ENCODE peak calls at places on chromosome 21, in four cellular contexts. One of them, this sample, is unnamed. For H3K4me1, the result is how much of the 10 kb centered on the place peaks cover.

GRCh38 chr21:26068776-26069175 is 101.8 kb downstream of the APP start:
- DNase-seq in heart right ventricle: no peak
- DNase-seq in adipocyte: no peak
- DNase-seq in aorta: no peak
- DNase-seq in this sample: no peak

GRCh38 chr21:26115346-26115745 is 55.2 kb downstream of the APP start:
- DNase-seq in heart right ventricle: no peak
- DNase-seq in aorta: no peak
- DNase-seq in adipocyte: no peak
- DNase-seq in this sample: no peak

GRCh38 chr21:36162631-36163030 is 6.0 kb downstream of the DOP1B start:
- DNase-seq in adipocyte: no peak
- DNase-seq in aorta: no peak
- DNase-seq in heart right ventricle: no peak
- DNase-seq in this sample: no peak

GRCh38 chr21:44003307-44003966 is 8.7 kb upstream of the TRAPPC10 start:
- DNase-seq in adipocyte: no peak
- DNase-seq in aorta: no peak
- DNase-seq in heart right ventricle: no peak
- DNase-seq in this sample: no peak

GRCh38 chr21:36551731-36552457 is 72.0 kb upstream of the CLDN14 start:
- DNase-seq in aorta: no peak
- DNase-seq in heart right ventricle: no peak
- DNase-seq in adipocyte: peak
- DNase-seq in this sample: no peak

GRCh38 chr21:44327603-44327974 is 11.6 kb downstream of the CFAP410 start:
- DNase-seq in aorta: no peak
- DNase-seq in heart right ventricle: no peak
- DNase-seq in adipocyte: no peak
- DNase-seq in this sample: no peak

GRCh38 chr21:31201144-31201543 is 142.9 kb downstream of the TIAM1 start:
- DNase-seq in heart right ventricle: no peak
- DNase-seq in adipocyte: peak
- DNase-seq in aorta: no peak
- DNase-seq in this sample: no peak

GRCh38 chr21:43926196-43926595 is 61.2 kb downstream of the AGPAT3 start:
- DNase-seq in adipocyte: no peak
- DNase-seq in aorta: no peak
- DNase-seq in heart right ventricle: no peak
- DNase-seq in this sample: peak

GRCh38 chr21:26804895-26805609 is 40.2 kb downstream of the ADAMTS1 start:
- DNase-seq in adipocyte: peak
- DNase-seq in heart right ventricle: no peak
- DNase-seq in aorta: no peak
- DNase-seq in this sample: no peak

GRCh38 chr21:25966308-25966707 is 204.3 kb downstream of the APP start:
- DNase-seq in aorta: no peak
- DNase-seq in adipocyte: peak
- DNase-seq in heart right ventricle: no peak
- DNase-seq in this sample: no peak

GRCh38 chr21:31607791-31608190 is 51.7 kb upstream of the SOD1 start:
- DNase-seq in heart right ventricle: no peak
- DNase-seq in aorta: no peak
- DNase-seq in adipocyte: no peak
- DNase-seq in this sample: no peak

GRCh38 chr21:37463083-37463780 is 96.7 kb downstream of the DYRK1A start:
- DNase-seq in heart right ventricle: no peak
- DNase-seq in adipocyte: peak
- DNase-seq in aorta: no peak
- DNase-seq in this sample: no peak

GRCh38 chr21:15122241-15122640 is 57.4 kb upstream of the NRIP1 start:
- DNase-seq in adipocyte: no peak
- DNase-seq in heart right ventricle: peak
- DNase-seq in aorta: no peak
- DNase-seq in this sample: no peak

GRCh38 chr21:36385909-36386642 is 884 bp downstream of the CHAF1B start:
- DNase-seq in aorta: no peak
- DNase-seq in adipocyte: peak
- DNase-seq in heart right ventricle: no peak
- DNase-seq in this sample: no peak

GRCh38 chr21:35266546-35266945 is 217.4 kb upstream of the RUNX1 start:
- DNase-seq in heart right ventricle: no peak
- DNase-seq in adipocyte: no peak
- DNase-seq in aorta: no peak
- DNase-seq in this sample: no peak

GRCh38 chr21:26136686-26137085 is 33.9 kb downstream of the APP start:
- DNase-seq in aorta: no peak
- DNase-seq in heart right ventricle: no peak
- DNase-seq in adipocyte: no peak
- DNase-seq in this sample: no peak

GRCh38 chr21:27164208-27165172 is 197.6 kb upstream of the ADAMTS5 start:
- DNase-seq in adipocyte: no peak
- DNase-seq in aorta: no peak
- DNase-seq in heart right ventricle: no peak
- DNase-seq in this sample: no peak

GRCh38 chr21:15027056-15027455 is 37.7 kb downstream of the NRIP1 start:
- DNase-seq in aorta: no peak
- DNase-seq in adipocyte: no peak
- DNase-seq in heart right ventricle: no peak
- DNase-seq in this sample: no peak

GRCh38 chr21:36825683-36826082 is 126.8 kb downstream of the SIM2 start:
- DNase-seq in adipocyte: no peak
- DNase-seq in heart right ventricle: no peak
- DNase-seq in aorta: no peak
- DNase-seq in this sample: no peak

GRCh38 chr21:35102488-35103407 is 53.6 kb upstream of the RUNX1 start:
- DNase-seq in aorta: peak
- DNase-seq in heart right ventricle: peak
- DNase-seq in adipocyte: no peak
- DNase-seq in this sample: peak

GRCh38 chr21:34983680-34984086 is 65.4 kb downstream of the RUNX1 start:
- DNase-seq in heart right ventricle: no peak
- DNase-seq in adipocyte: peak
- DNase-seq in aorta: no peak
- DNase-seq in this sample: no peak

GRCh38 chr21:36005018-36005417 is 55.3 kb downstream of the SETD4 start:
- DNase-seq in heart right ventricle: no peak
- DNase-seq in adipocyte: no peak
- DNase-seq in aorta: no peak
- DNase-seq in this sample: no peak

GRCh38 chr21:17679002-17679600 is 66.4 kb upstream of the BTG3 start:
- DNase-seq in adipocyte: peak
- DNase-seq in heart right ventricle: no peak
- DNase-seq in aorta: no peak
- DNase-seq in this sample: no peak

GRCh38 chr21:43884012-43884860 is 19.2 kb downstream of the AGPAT3 start:
- DNase-seq in aorta: no peak
- DNase-seq in heart right ventricle: peak
- DNase-seq in adipocyte: no peak
- DNase-seq in this sample: no peak

GRCh38 chr21:35023396-35024070 is 25.6 kb downstream of the RUNX1 start:
- DNase-seq in adipocyte: no peak
- DNase-seq in heart right ventricle: no peak
- DNase-seq in aorta: no peak
- DNase-seq in this sample: no peak

DNA sequence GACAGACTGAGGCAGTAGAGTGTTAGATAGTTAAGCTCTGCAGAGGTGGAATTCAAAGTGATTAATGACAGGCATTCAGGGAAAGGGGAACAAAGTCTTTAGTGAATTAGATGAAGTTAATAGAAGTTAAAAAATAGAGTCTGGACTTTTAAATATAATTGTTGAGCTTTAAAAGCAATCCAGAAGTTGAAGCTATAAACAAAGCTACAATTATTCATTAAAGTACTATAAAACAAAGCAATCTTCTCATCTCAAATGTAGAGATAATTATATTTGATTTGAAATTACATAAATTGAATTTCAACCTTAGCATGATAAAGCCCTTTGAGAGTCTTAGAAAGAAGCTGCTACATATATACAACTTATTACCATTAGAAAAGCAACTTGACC is 710.6 kb downstream of the MRPL39 start:
- DNase-seq in heart right ventricle: no peak
- DNase-seq in adipocyte: no peak
- DNase-seq in aorta: no peak
- DNase-seq in this sample: no peak
- H3K4me1 ChIP-seq in heart right ventricle: under half
- H3K4me1 ChIP-seq in adipocyte: under half
- H3K4me1 ChIP-seq in aorta: under half
- H3K4me1 ChIP-seq in this sample: under half

GRCh38 chr21:33971492-33972013 is 55.9 kb upstream of the ATP5PO start:
- DNase-seq in adipocyte: no peak
- DNase-seq in aorta: no peak
- DNase-seq in heart right ventricle: no peak
- DNase-seq in this sample: no peak

GRCh38 chr21:33969600-33969999 is 54.0 kb upstream of the ATP5PO start:
- DNase-seq in heart right ventricle: no peak
- DNase-seq in adipocyte: no peak
- DNase-seq in aorta: no peak
- DNase-seq in this sample: no peak

GRCh38 chr21:33966324-33966949 is 50.8 kb upstream of the ATP5PO start:
- DNase-seq in adipocyte: no peak
- DNase-seq in heart right ventricle: no peak
- DNase-seq in aorta: no peak
- DNase-seq in this sample: no peak

GRCh38 chr21:33967086-33967571 is 51.5 kb upstream of the ATP5PO start:
- DNase-seq in aorta: no peak
- DNase-seq in adipocyte: no peak
- DNase-seq in heart right ventricle: no peak
- DNase-seq in this sample: no peak

DNA sequence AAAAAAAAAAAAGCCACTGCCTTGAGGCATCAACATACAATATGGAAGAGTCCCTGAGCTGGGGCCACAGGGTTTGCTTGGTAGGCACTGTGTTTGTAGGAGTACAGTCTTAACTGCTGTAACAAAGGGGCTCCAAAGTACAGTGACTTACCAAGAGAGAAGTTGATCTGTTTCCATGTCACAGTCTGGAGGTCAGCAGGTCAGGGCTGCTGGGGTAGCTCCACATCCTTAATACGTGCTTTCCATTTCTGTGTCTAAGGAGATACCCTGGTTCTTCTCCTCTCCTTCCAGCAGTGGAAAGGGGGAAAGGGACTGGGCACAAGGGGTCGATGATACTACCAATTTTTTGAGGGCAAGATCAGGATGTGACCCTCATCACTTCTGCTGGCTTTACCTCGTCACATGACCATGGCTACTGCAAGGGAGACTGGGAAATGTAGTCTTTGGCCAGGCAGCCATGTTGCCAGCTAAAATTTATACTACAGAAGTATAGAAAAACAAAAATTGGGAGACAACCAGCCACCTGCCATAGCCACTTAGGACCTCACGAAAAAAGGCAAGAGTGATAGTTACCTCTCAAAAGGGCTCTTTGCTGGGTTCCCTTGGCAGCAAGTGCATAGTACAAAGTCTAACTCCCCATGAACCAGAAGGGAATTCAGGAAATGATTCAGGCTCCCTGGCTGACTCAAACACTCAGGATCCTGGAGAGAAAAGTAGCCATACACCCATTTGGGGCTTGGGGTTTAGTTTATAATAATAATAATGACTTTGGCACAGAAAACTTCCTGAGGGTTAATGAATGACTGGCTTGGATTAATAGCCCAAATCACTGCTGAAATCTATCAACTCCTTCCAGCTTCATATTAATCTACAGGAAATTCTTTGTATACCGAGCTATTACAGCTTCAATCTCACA is 52.7 kb upstream of the ATP5PO start:
- DNase-seq in adipocyte: peak
- DNase-seq in heart right ventricle: peak
- DNase-seq in aorta: no peak
- DNase-seq in this sample: no peak
- H3K4me3 ChIP-seq in adipocyte: peak
- H3K4me3 ChIP-seq in heart right ventricle: no peak
- H3K4me3 ChIP-seq in aorta: no peak
- H3K4me3 ChIP-seq in this sample: no peak

DNA sequence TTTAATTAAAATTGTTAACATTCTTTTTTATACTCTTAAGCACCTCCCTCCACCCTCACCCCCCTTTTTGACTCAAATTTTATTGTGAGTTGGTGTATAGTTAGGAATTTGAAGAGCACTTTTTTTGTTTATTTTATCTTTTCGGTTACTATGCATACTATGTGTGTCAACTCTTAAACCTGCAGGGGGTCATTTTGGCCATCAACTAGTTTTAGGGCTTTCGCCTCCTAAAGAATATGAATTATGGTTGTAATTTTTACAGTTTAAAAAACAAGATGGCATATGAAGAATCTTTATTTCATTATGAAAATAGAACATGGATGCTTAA is 9.7 kb downstream of the BACH1 start:
- DNase-seq in adipocyte: no peak
- DNase-seq in aorta: no peak
- DNase-seq in heart right ventricle: no peak
- DNase-seq in this sample: no peak
- H3K4me1 ChIP-seq in adipocyte: under half
- H3K4me1 ChIP-seq in aorta: under half
- H3K4me1 ChIP-seq in heart right ventricle: half or more
- H3K4me1 ChIP-seq in this sample: half or more

DNA sequence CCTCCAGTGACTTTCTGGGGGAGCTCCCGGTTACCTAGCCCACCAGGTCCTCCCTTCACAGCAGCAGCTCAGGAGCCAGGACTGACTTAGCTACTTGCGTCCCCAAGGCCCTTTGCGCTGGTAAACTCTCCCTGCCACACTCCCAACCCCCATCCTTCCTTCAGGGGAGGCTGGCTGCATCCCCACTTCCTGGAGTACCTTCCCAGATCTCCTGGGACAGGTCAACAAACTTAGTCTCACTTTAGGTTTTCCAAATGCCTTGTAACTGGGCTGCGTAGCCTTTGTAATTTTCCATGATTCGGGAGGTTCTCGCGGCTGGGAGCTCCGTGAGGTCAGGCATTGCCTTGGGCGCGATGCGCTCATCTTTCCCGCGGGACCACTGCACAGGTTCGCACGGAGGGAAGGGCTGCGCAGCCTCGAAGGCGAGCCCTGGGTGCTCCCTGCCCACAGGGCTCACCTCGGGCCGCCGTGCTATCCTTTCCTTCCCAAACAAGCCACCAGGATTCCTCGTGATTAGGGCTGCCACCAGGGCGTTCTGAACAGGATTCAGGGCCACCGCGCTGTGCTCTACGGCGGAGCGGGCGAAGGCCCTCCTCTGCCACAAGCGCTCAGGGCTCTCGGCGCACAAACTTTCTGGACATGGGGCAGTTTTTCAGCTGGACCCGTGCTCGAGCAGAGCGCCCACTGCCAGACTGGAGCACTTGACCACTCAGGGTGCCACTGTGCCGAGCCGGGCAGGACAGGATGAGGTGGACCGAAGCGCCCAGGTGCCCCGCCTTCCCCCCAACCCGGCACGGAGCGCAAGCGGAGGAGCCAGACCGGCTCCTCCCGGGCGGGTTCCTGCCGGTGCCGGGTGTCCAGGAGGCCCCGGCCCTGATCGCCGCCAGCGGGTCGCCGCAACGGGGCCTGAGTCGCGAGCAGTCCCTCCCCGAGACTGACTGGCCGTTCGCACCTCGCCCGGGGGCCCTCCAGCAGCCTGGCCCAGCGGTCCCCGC is 1.1 kb downstream of the TMPRSS2 start:
- DNase-seq in heart right ventricle: no peak
- DNase-seq in aorta: no peak
- DNase-seq in adipocyte: peak
- DNase-seq in this sample: no peak
- H3K4me3 ChIP-seq in heart right ventricle: peak
- H3K4me3 ChIP-seq in aorta: no peak
- H3K4me3 ChIP-seq in adipocyte: no peak
- H3K4me3 ChIP-seq in this sample: peak